ENCODE peak calls at places on chromosomes 7 and 10, in seven cellular contexts. S, E, H, M, P, D and K are unnamed samples.

GRCh38 chr7:16933296-16934248 is 51.8 kb upstream of the AGR3 start:
- DNase-seq in S (no peak), E (peak), H (no peak), M (no peak), P (peak), D (no peak), K (peak)

GRCh38 chr10:31383810-31384588 is 65.0 kb downstream of the ZEB1 start:
- DNase-seq in S (no peak), E (no peak), H (no peak), M (no peak), P (no peak), D (no peak), K (no peak)

GRCh38 chr10:35276918-35277317 is 59.4 kb upstream of the CCNY start:
- DNase-seq in S (no peak), E (no peak), H (no peak), M (no peak), P (no peak), D (no peak), K (no peak)

GRCh38 chr7:28889290-28889689 is 68.8 kb downstream of the TRIL start:
- DNase-seq in S (no peak), E (no peak), H (no peak), M (no peak), P (no peak), D (no peak), K (no peak)

GRCh38 chr7:47622586-47622945 is 40.7 kb upstream of the TNS3 start:
- DNase-seq in S (no peak), E (no peak), H (no peak), M (no peak), P (no peak), D (no peak), K (no peak)

GRCh38 chr10:89466599-89467035 is 52.2 kb downstream of the IFIT5 start:
- DNase-seq in S (peak), E (no peak), H (peak), M (no peak), P (peak), D (no peak), K (no peak)

GRCh38 chr10:30422981-30423654 is 10.9 kb upstream of the MAP3K8 start:
- DNase-seq in S (peak), E (no peak), H (no peak), M (no peak), P (peak), D (no peak), K (no peak)

GRCh38 chr7:100571829-100572116 is 1.9 kb downstream of the SAP25 start:
- DNase-seq in S (no peak), E (no peak), H (no peak), M (no peak), P (no peak), D (no peak), K (no peak)

GRCh38 chr7:147861058-147861716 is 729.4 kb upstream of the C7orf33 start:
- DNase-seq in S (no peak), E (no peak), H (no peak), M (no peak), P (no peak), D (no peak), K (no peak)

GRCh38 chr7:156903232-156903909 is 10.4 kb upstream of the LMBR1 start:
- DNase-seq in S (no peak), E (no peak), H (no peak), M (no peak), P (peak), D (no peak), K (no peak)

GRCh38 chr7:24419070-24419469 is 135.1 kb downstream of the NPY start:
- DNase-seq in S (peak), E (no peak), H (no peak), M (no peak), P (no peak), D (no peak), K (no peak)

GRCh38 chr7:128910569-128910945 is at the start of gene KCP:
- DNase-seq in S (no peak), E (no peak), H (peak), M (peak), P (no peak), D (no peak), K (no peak)

GRCh38 chr7:12553421-12553820 is 17.1 kb upstream of the SCIN start:
- DNase-seq in S (no peak), E (no peak), H (no peak), M (no peak), P (no peak), D (no peak), K (no peak)

GRCh38 chr10:32155075-32155516 is 98.9 kb upstream of the KIF5B start:
- DNase-seq in S (no peak), E (no peak), H (no peak), M (no peak), P (peak), D (no peak), K (no peak)

GRCh38 chr10:50946991-50947781 is 61.8 kb upstream of the A1CF start:
- DNase-seq in S (no peak), E (no peak), H (no peak), M (no peak), P (peak), D (no peak), K (no peak)

GRCh38 chr7:1240296-1240820 is 7.7 kb downstream of the UNCX start:
- DNase-seq in S (no peak), E (no peak), H (no peak), M (no peak), P (no peak), D (no peak), K (no peak)

GRCh38 chr7:5689118-5689517 is 92.3 kb downstream of the RNF216 start:
- DNase-seq in S (no peak), E (peak), H (no peak), M (no peak), P (peak), D (no peak), K (peak)

GRCh38 chr10:4130685-4131084 is 345.7 kb upstream of the KLF6 start:
- DNase-seq in S (no peak), E (no peak), H (no peak), M (no peak), P (no peak), D (no peak), K (no peak)

GRCh38 chr10:48364659-48365405 is 58.4 kb downstream of the MAPK8 start:
- DNase-seq in S (no peak), E (no peak), H (peak), M (no peak), P (peak), D (no peak), K (no peak)

GRCh38 chr7:2403718-2404648 is 572 bp downstream of the CHST12 start:
- DNase-seq in S (peak), E (peak), H (peak), M (peak), P (peak), D (peak), K (peak)

GRCh38 chr10:129637010-129637409 is 170.0 kb downstream of the MGMT start:
- DNase-seq in S (no peak), E (no peak), H (no peak), M (no peak), P (no peak), D (no peak), K (no peak)

GRCh38 chr7:135761751-135762488 is 13.3 kb upstream of the FAM180A start:
- DNase-seq in S (no peak), E (no peak), H (no peak), M (peak), P (peak), D (no peak), K (no peak)

GRCh38 chr7:51878869-51879268 is 562.3 kb upstream of the COBL start:
- DNase-seq in S (no peak), E (no peak), H (no peak), M (no peak), P (no peak), D (no peak), K (no peak)

GRCh38 chr10:133150226-133150625 is 9.8 kb upstream of the KNDC1 start:
- DNase-seq in S (no peak), E (no peak), H (no peak), M (no peak), P (no peak), D (no peak), K (no peak)

GRCh38 chr7:45992831-45993230 is 71.8 kb upstream of the IGFBP3 start:
- DNase-seq in S (no peak), E (no peak), H (no peak), M (no peak), P (no peak), D (no peak), K (no peak)

GRCh38 chr7:57201021-57201894 is 69.0 kb upstream of the ZNF479 start:
- DNase-seq in S (no peak), E (no peak), H (no peak), M (peak), P (no peak), D (no peak), K (no peak)

GRCh38 chr7:128661446-128661845 is 10.6 kb upstream of the GARIN1A start:
- DNase-seq in S (no peak), E (no peak), H (no peak), M (no peak), P (no peak), D (no peak), K (no peak)

GRCh38 chr10:31618541-31619291 is 299.7 kb downstream of the ZEB1 start:
- DNase-seq in S (no peak), E (no peak), H (no peak), M (no peak), P (peak), D (peak), K (no peak)

GRCh38 chr10:28246023-28246422 is 56.8 kb downstream of the MPP7 start:
- DNase-seq in S (no peak), E (no peak), H (no peak), M (no peak), P (no peak), D (no peak), K (no peak)

GRCh38 chr10:122224159-122224558 is 46.9 kb upstream of the BTBD16 start:
- DNase-seq in S (no peak), E (no peak), H (no peak), M (no peak), P (no peak), D (no peak), K (no peak)

GRCh38 chr10:79189853-79190435 is 121.2 kb downstream of the ZMIZ1 start:
- DNase-seq in S (peak), E (no peak), H (no peak), M (no peak), P (peak), D (no peak), K (no peak)

GRCh38 chr7:99790407-99790806 is 6.4 kb upstream of the CYP3A4 start:
- DNase-seq in S (no peak), E (no peak), H (no peak), M (no peak), P (no peak), D (no peak), K (no peak)

GRCh38 chr7:128361463-128362441 is at the start of gene PRRT4:
- DNase-seq in S (no peak), E (peak), H (peak), M (peak), P (no peak), D (peak), K (peak)

GRCh38 chr10:122402548-122403131 is 28.1 kb downstream of the PLEKHA1 start:
- DNase-seq in S (no peak), E (no peak), H (no peak), M (no peak), P (no peak), D (no peak), K (no peak)